ENCODE peak calls at places on chromosomes 2 and 18, in eight cellular contexts. A is activated effector memory CD4-positive, alpha-beta T cell treated with Interleukin-2 at 50 U/mL for 16 hours; E is NCI-H510A; S is HuH-7; X is cerebellar cortex; T is transverse colon; H is C1 segment of cervical spinal cord; F is DMS 273 treated with DMSO at 0.1 percent for 48 hours. K is an unnamed sample.

GRCh38 chr2:207533609-207534008 is 3.8 kb downstream of the CREB1 start:
- DNase-seq in A (no peak), E (no peak), S (no peak), X (no peak), T (no peak), H (no peak), F (no peak), K (no peak)

GRCh38 chr2:40016151-40016885 is 237.3 kb upstream of the THUMPD2 start:
- DNase-seq in A (no peak), E (no peak), S (no peak), X (no peak), T (no peak), H (no peak), F (no peak), K (no peak)

GRCh38 chr2:487495-488079 is 189.6 kb downstream of the TMEM18 start:
- DNase-seq in A (no peak), E (no peak), S (no peak), X (no peak), T (no peak), H (no peak), F (no peak), K (no peak)

GRCh38 chr2:203744091-203744490 is 37.7 kb downstream of the CD28 start:
- DNase-seq in A (no peak), E (no peak), S (no peak), X (no peak), T (no peak), H (no peak), F (no peak), K (no peak)

GRCh38 chr2:47485751-47486300 is 82.9 kb downstream of the MSH2 start:
- DNase-seq in A (no peak), E (no peak), S (no peak), X (no peak), T (no peak), H (no peak), F (no peak), K (no peak)

GRCh38 chr2:60413819-60414178 is 139.7 kb downstream of the BCL11A start:
- DNase-seq in A (no peak), E (no peak), S (no peak), X (no peak), T (no peak), H (no peak), F (no peak), K (no peak)

GRCh38 chr2:224658776-224659175 is 57.4 kb downstream of the CCDC195 start:
- DNase-seq in A (no peak), E (no peak), S (no peak), X (no peak), T (no peak), H (no peak), F (no peak), K (no peak)

GRCh38 chr18:79393181-79393598 is 2.5 kb upstream of the NFATC1 start:
- DNase-seq in A (no peak), E (no peak), S (no peak), X (no peak), T (no peak), H (no peak), F (no peak), K (no peak)

GRCh38 chr2:54579682-54580349 is 123.7 kb downstream of the SPTBN1 start:
- DNase-seq in A (peak), E (no peak), S (no peak), X (no peak), T (peak), H (no peak), F (no peak), K (no peak)

GRCh38 chr18:76480913-76481312 is 14.1 kb downstream of the ZNF516 start:
- DNase-seq in A (no peak), E (no peak), S (no peak), X (no peak), T (no peak), H (no peak), F (no peak), K (no peak)

GRCh38 chr2:85814802-85815550 is 61.2 kb downstream of the ATOH8 start:
- DNase-seq in A (no peak), E (no peak), S (no peak), X (no peak), T (no peak), H (no peak), F (no peak), K (no peak)

GRCh38 chr2:199875400-199875799 is 24.4 kb upstream of the FTCDNL1 start:
- DNase-seq in A (no peak), E (no peak), S (no peak), X (no peak), T (no peak), H (no peak), F (no peak), K (no peak)

GRCh38 chr2:111061192-111061591 is 59.5 kb upstream of the BCL2L11 start:
- DNase-seq in A (no peak), E (no peak), S (no peak), X (no peak), T (no peak), H (no peak), F (no peak), K (no peak)

GRCh38 chr2:107062599-107063196 is 176.7 kb upstream of the ST6GAL2 start:
- DNase-seq in A (no peak), E (peak), S (no peak), X (no peak), T (no peak), H (no peak), F (no peak), K (no peak)

GRCh38 chr2:70525032-70525431 is 28.6 kb downstream of the TGFA start:
- DNase-seq in A (no peak), E (no peak), S (no peak), X (no peak), T (peak), H (no peak), F (no peak), K (no peak)

GRCh38 chr2:85470850-85471800 is 52.6 kb downstream of the SH2D6 start:
- DNase-seq in A (no peak), E (no peak), S (peak), X (no peak), T (peak), H (no peak), F (no peak), K (no peak)

GRCh38 chr2:96271995-96272394 is 6.0 kb downstream of the CIAO1 start:
- DNase-seq in A (no peak), E (no peak), S (peak), X (peak), T (no peak), H (no peak), F (no peak), K (no peak)

GRCh38 chr2:11899896-11900295 is 153.5 kb downstream of the LPIN1 start:
- DNase-seq in A (no peak), E (no peak), S (no peak), X (no peak), T (no peak), H (no peak), F (no peak), K (no peak)

GRCh38 chr18:37538526-37539205 is 26.9 kb downstream of the CELF4 start:
- DNase-seq in A (no peak), E (no peak), S (no peak), X (peak), T (no peak), H (no peak), F (no peak), K (peak)

GRCh38 chr2:218806346-218806978 is 24.5 kb downstream of the CYP27A1 start:
- DNase-seq in A (no peak), E (peak), S (peak), X (no peak), T (peak), H (no peak), F (peak), K (no peak)

GRCh38 chr18:75478996-75479870 is 51.7 kb upstream of the SMIM21 start:
- DNase-seq in A (no peak), E (peak), S (peak), X (peak), T (no peak), H (no peak), F (no peak), K (no peak)

GRCh38 chr2:231360401-231360800 is 35.1 kb upstream of the B3GNT7 start:
- DNase-seq in A (no peak), E (no peak), S (no peak), X (no peak), T (no peak), H (no peak), F (no peak), K (no peak)

GRCh38 chr2:36889782-36890181 is 76.6 kb downstream of the STRN start:
- DNase-seq in A (no peak), E (no peak), S (no peak), X (no peak), T (no peak), H (no peak), F (no peak), K (no peak)

GRCh38 chr2:12400543-12400942 is 316.2 kb upstream of the TRIB2 start:
- DNase-seq in A (no peak), E (no peak), S (no peak), X (no peak), T (no peak), H (no peak), F (no peak), K (no peak)

GRCh38 chr18:500230-500555 is 308 bp downstream of the COLEC12 start:
- DNase-seq in A (no peak), E (no peak), S (no peak), X (no peak), T (no peak), H (no peak), F (no peak), K (peak)

GRCh38 chr2:166044853-166045483 is 82.9 kb downstream of the SCN1A start:
- DNase-seq in A (no peak), E (no peak), S (no peak), X (no peak), T (no peak), H (no peak), F (no peak), K (no peak)

GRCh38 chr2:227462972-227463931 is 8.7 kb upstream of the AGFG1 start:
- DNase-seq in A (no peak), E (no peak), S (no peak), X (no peak), T (no peak), H (no peak), F (no peak), K (no peak)

GRCh38 chr2:156748238-156748637 is 312.1 kb downstream of the GPD2 start:
- DNase-seq in A (no peak), E (no peak), S (no peak), X (peak), T (no peak), H (no peak), F (no peak), K (no peak)

GRCh38 chr2:132670104-132670960 is at the start of gene LYPD1:
- DNase-seq in A (no peak), E (peak), S (peak), X (no peak), T (no peak), H (no peak), F (no peak), K (peak)

GRCh38 chr18:36516726-36517125 is 219.2 kb downstream of the FHOD3 start:
- DNase-seq in A (no peak), E (no peak), S (no peak), X (no peak), T (no peak), H (no peak), F (no peak), K (no peak)

GRCh38 chr18:62634471-62634870 is 80.9 kb upstream of the PHLPP1 start:
- DNase-seq in A (no peak), E (no peak), S (no peak), X (no peak), T (no peak), H (no peak), F (no peak), K (no peak)

GRCh38 chr2:134118279-134119116 is 135.4 kb upstream of the MGAT5 start:
- DNase-seq in A (peak), E (peak), S (peak), X (peak), T (peak), H (peak), F (peak), K (peak)

GRCh38 chr18:10401489-10401888 is 52.9 kb upstream of the APCDD1 start:
- DNase-seq in A (no peak), E (no peak), S (no peak), X (no peak), T (no peak), H (no peak), F (no peak), K (no peak)

GRCh38 chr18:28204154-28204553 is 27.2 kb upstream of the CDH2 start:
- DNase-seq in A (no peak), E (no peak), S (no peak), X (no peak), T (no peak), H (no peak), F (no peak), K (no peak)

GRCh38 chr2:109386004-109386695 is 227.6 kb downstream of the SEPTIN10 start:
- DNase-seq in A (no peak), E (peak), S (no peak), X (no peak), T (no peak), H (no peak), F (no peak), K (peak)

K was measured in posterior cingulate gyrus.